ENCODE peak calls at places on chromosomes 16 and 17, in four cellular contexts. B, V, U and E are unnamed samples.

GRCh38 chr16:23365602-23366240 is 63.6 kb downstream of the SCNN1B start:
- DNase-seq in V (no peak), U (no peak), B (peak; percentile 61), E (no peak)

GRCh38 chr16:66128363-66128725 is 238.1 kb upstream of the CDH5 start:
- DNase-seq in U (no peak), B (no peak), V (no peak), E (no peak)

GRCh38 chr17:39812466-39812865 is 51.6 kb downstream of the IKZF3 start:
- DNase-seq in U (no peak), V (no peak), B (peak; percentile 92), E (no peak)

GRCh38 chr17:79082311-79083190 is 7.9 kb downstream of the ENGASE start:
- DNase-seq in U (no peak), V (no peak), B (peak; percentile 42), E (no peak)

GRCh38 chr16:11224894-11225676 is 30.9 kb downstream of the SOCS1 start:
- DNase-seq in V (no peak), U (no peak), B (no peak), E (no peak)

GRCh38 chr16:50260206-50261159 is 5.9 kb upstream of the ADCY7 start:
- DNase-seq in U (no peak), B (no peak), V (no peak), E (no peak)

GRCh38 chr16:27778171-27778925 is 228.4 kb downstream of the KATNIP start:
- DNase-seq in B (no peak), U (no peak), V (no peak), E (no peak)

GRCh38 chr16:15919331-15919730 is 30.1 kb upstream of the ABCC1 start:
- DNase-seq in B (no peak), V (no peak), U (no peak), E (no peak)

GRCh38 chr16:78321611-78322010 is 222.2 kb downstream of the WWOX start:
- DNase-seq in U (no peak), V (no peak), B (peak; percentile 52), E (no peak)

GRCh38 chr16:57530531-57531252 is 5.7 kb downstream of the CCDC102A start:
- DNase-seq in V (no peak), B (no peak), U (no peak), E (no peak)

GRCh38 chr16:17469742-17470001 is 1.1 kb downstream of the XYLT1 start:
- DNase-seq in U (no peak), B (no peak), V (no peak), E (no peak)

GRCh38 chr16:85733839-85734170 is 17.1 kb downstream of the C16orf74 start:
- DNase-seq in B (no peak), U (no peak), V (no peak), E (no peak)

GRCh38 chr17:6473128-6473767 is 29.0 kb downstream of the PIMREG start:
- DNase-seq in B (peak; percentile 24), V (peak; percentile 22), U (peak; percentile 76), E (peak; percentile 33)

GRCh38 chr17:10792156-10792555 is 11.7 kb downstream of the TMEM238L start:
- DNase-seq in B (no peak), U (no peak), V (no peak), E (no peak)

GRCh38 chr17:68507581-68507980 is 4.6 kb upstream of the PRKAR1A start:
- DNase-seq in U (no peak), B (no peak), V (no peak), E (no peak)

GRCh38 chr17:14209215-14209614 is 27.4 kb downstream of the CDRT15 start:
- DNase-seq in B (no peak), U (no peak), V (no peak), E (no peak)

GRCh38 chr17:4433515-4434031 is at the start of gene SPNS3:
- DNase-seq in V (no peak), U (peak; percentile 26), B (no peak), E (no peak)

GRCh38 chr16:84356591-84357116 is 11.7 kb upstream of the ATP2C2 start:
- DNase-seq in V (no peak), B (peak; percentile 70), U (peak; percentile 87), E (no peak)

GRCh38 chr16:11985250-11985649 is 8.7 kb downstream of the SNX29 start:
- DNase-seq in B (no peak), U (no peak), V (no peak), E (no peak)

GRCh38 chr17:35568561-35568960 is 7.9 kb upstream of the SLFN14 start:
- DNase-seq in V (no peak), B (peak; percentile 46), U (no peak), E (no peak)

GRCh38 chr17:44940321-44940720 is 7.3 kb downstream of the KIF18B start:
- DNase-seq in V (no peak), B (no peak), U (no peak), E (no peak)